ENCODE peak calls at places on chromosome 4, in six cellular contexts. C is NCI-H1694 treated with DMSO at 0.1 percent for 48 hours, A is epithelial cell of esophagus, V is RKO, F is D341Med, R is amniotic epithelial cell. Q is an unnamed sample.

GRCh38 chr4:132498215-132498614 is 650.9 kb upstream of the PCDH10 start:
- DNase-seq in C (no peak), A (no peak), V (no peak), F (no peak), R (no peak), Q (no peak)

GRCh38 chr4:16106956-16107355 is 23.1 kb upstream of the PROM1 start:
- DNase-seq in C (no peak), A (no peak), V (no peak), F (no peak), R (no peak), Q (no peak)

GRCh38 chr4:154686838-154687237 is 57.0 kb upstream of the LRAT start:
- DNase-seq in C (no peak), A (peak), V (peak), F (no peak), R (peak), Q (peak)

GRCh38 chr4:112075129-112075753 is 70.0 kb upstream of the FAM241A start:
- DNase-seq in C (peak), A (peak), V (peak), F (peak), R (peak), Q (peak)

GRCh38 chr4:40875507-40876150 is 125.9 kb downstream of the NSUN7 start:
- DNase-seq in C (no peak), A (no peak), V (no peak), F (no peak), R (no peak), Q (no peak)

GRCh38 chr4:128379860-128380259 is 92.2 kb upstream of the PGRMC2 start:
- DNase-seq in C (no peak), A (peak), V (peak), F (peak), R (peak), Q (no peak)

GRCh38 chr4:152032722-152033131 is 271.9 kb upstream of the GATB start:
- DNase-seq in C (no peak), A (peak), V (peak), F (no peak), R (peak), Q (no peak)

GRCh38 chr4:146407669-146408084 is 114.1 kb downstream of the SLC10A7 start:
- DNase-seq in C (no peak), A (peak), V (no peak), F (no peak), R (no peak), Q (peak)

GRCh38 chr4:166277406-166277805 is 404.4 kb downstream of the TLL1 start:
- DNase-seq in C (no peak), A (no peak), V (no peak), F (no peak), R (peak), Q (no peak)

GRCh38 chr4:173500841-173501591 is 29.0 kb downstream of the HAND2 start:
- DNase-seq in C (no peak), A (no peak), V (no peak), F (no peak), R (no peak), Q (no peak)

GRCh38 chr4:174423257-174423944 is 98.9 kb downstream of the HPGD start:
- DNase-seq in C (no peak), A (peak), V (peak), F (no peak), R (peak), Q (peak)

GRCh38 chr4:130468340-130468739 is 1372.4 kb downstream of the C4orf33 start:
- DNase-seq in C (no peak), A (no peak), V (no peak), F (no peak), R (no peak), Q (no peak)

GRCh38 chr4:121574618-121575017 is 122.2 kb downstream of the ANXA5 start:
- DNase-seq in C (no peak), A (no peak), V (no peak), F (no peak), R (no peak), Q (no peak)

GRCh38 chr4:176875026-176875425 is 82.3 kb upstream of the VEGFC start:
- DNase-seq in C (no peak), A (no peak), V (no peak), F (no peak), R (no peak), Q (no peak)

Q was measured in mammary epithelial cell.